ENCODE peak calls at places on chromosomes 16 and 17, in eight cellular contexts. A, J, P, N, Z, E, M and S are unnamed samples.

GRCh38 chr17:61335845-61336655 is 63.6 kb upstream of the TBX2 start:
- DNase-seq in A (no peak), J (no peak), P (no peak), N (no peak), Z (no peak), E (no peak), M (no peak), S (no peak)

GRCh38 chr16:81715358-81716196 is 63.5 kb upstream of the PLCG2 start:
- DNase-seq in A (no peak), J (no peak), P (peak), N (peak), Z (no peak), E (no peak), M (no peak), S (no peak)

GRCh38 chr16:10514369-10515055 is 65.9 kb downstream of the EMP2 start:
- DNase-seq in A (no peak), J (no peak), P (peak), N (peak), Z (no peak), E (no peak), M (peak), S (no peak)

GRCh38 chr16:72125635-72126428 is 32.2 kb downstream of the DHX38 start:
- DNase-seq in A (no peak), J (peak), P (no peak), N (no peak), Z (no peak), E (no peak), M (no peak), S (no peak)

GRCh38 chr16:6684076-6684673 is 648.5 kb upstream of the RBFOX1 start:
- DNase-seq in A (no peak), J (no peak), P (no peak), N (no peak), Z (no peak), E (no peak), M (no peak), S (peak)

GRCh38 chr17:74532115-74532514 is 840 bp upstream of the CD300LB start:
- DNase-seq in A (peak), J (no peak), P (no peak), N (peak), Z (no peak), E (peak), M (no peak), S (no peak)

GRCh38 chr17:39597372-39598046 is 10.2 kb downstream of the NEUROD2 start:
- DNase-seq in A (no peak), J (no peak), P (no peak), N (no peak), Z (no peak), E (no peak), M (no peak), S (no peak)

GRCh38 chr16:71637398-71637797 is 11.4 kb downstream of the MARVELD3 start:
- DNase-seq in A (no peak), J (no peak), P (no peak), N (no peak), Z (no peak), E (peak), M (peak), S (no peak)

GRCh38 chr16:16063685-16064084 is 114.3 kb downstream of the ABCC1 start:
- DNase-seq in A (no peak), J (no peak), P (no peak), N (no peak), Z (no peak), E (no peak), M (no peak), S (no peak)

GRCh38 chr17:7218166-7218565 is 1.5 kb downstream of the DLG4 start:
- DNase-seq in A (no peak), J (no peak), P (no peak), N (no peak), Z (no peak), E (peak), M (no peak), S (no peak)

GRCh38 chr17:5784791-5785190 is 200.5 kb upstream of the NLRP1 start:
- DNase-seq in A (no peak), J (no peak), P (no peak), N (no peak), Z (no peak), E (no peak), M (no peak), S (no peak)

GRCh38 chr17:15261818-15262290 is 3.3 kb downstream of the PMP22 start:
- DNase-seq in A (no peak), J (no peak), P (no peak), N (no peak), Z (no peak), E (no peak), M (peak), S (no peak)

GRCh38 chr17:40617678-40618240 is 29.9 kb downstream of the SMARCE1 start:
- DNase-seq in A (no peak), J (no peak), P (no peak), N (no peak), Z (no peak), E (no peak), M (no peak), S (peak)

GRCh38 chr17:35117984-35118383 is 1.7 kb downstream of the RAD51D start:
- DNase-seq in A (no peak), J (no peak), P (peak), N (peak), Z (no peak), E (no peak), M (peak), S (no peak)

GRCh38 chr17:74442670-74443515 is 11.0 kb downstream of the GPRC5C start:
- DNase-seq in A (peak), J (peak), P (no peak), N (no peak), Z (peak), E (peak), M (no peak), S (peak)

GRCh38 chr16:86382067-86382773 is 128.1 kb upstream of the FOXF1 start:
- DNase-seq in A (no peak), J (no peak), P (no peak), N (no peak), Z (no peak), E (no peak), M (no peak), S (no peak)

GRCh38 chr17:14429084-14429483 is 128.2 kb downstream of the HS3ST3B1 start:
- DNase-seq in A (no peak), J (no peak), P (no peak), N (no peak), Z (no peak), E (no peak), M (no peak), S (no peak)

GRCh38 chr17:721540-721937 is 6.9 kb upstream of the VPS53 start:
- DNase-seq in A (no peak), J (no peak), P (no peak), N (no peak), Z (no peak), E (no peak), M (no peak), S (no peak)

GRCh38 chr16:15950167-15950854 is 895 bp downstream of the ABCC1 start:
- DNase-seq in A (peak), J (no peak), P (peak), N (peak), Z (no peak), E (no peak), M (peak), S (no peak)

GRCh38 chr17:28864991-28865849 is 10.4 kb downstream of the ERAL1 start:
- DNase-seq in A (no peak), J (no peak), P (no peak), N (no peak), Z (no peak), E (no peak), M (no peak), S (no peak)

GRCh38 chr16:47687694-47688093 is 226.6 kb downstream of the PHKB start:
- DNase-seq in A (no peak), J (no peak), P (no peak), N (no peak), Z (no peak), E (no peak), M (no peak), S (no peak)

GRCh38 chr16:1744338-1744840 is 27.0 kb downstream of the NME3 start:
- DNase-seq in A (no peak), J (no peak), P (no peak), N (no peak), Z (no peak), E (no peak), M (no peak), S (no peak)

GRCh38 chr17:17900615-17901520 is 64.1 kb upstream of the SREBF1 start:
- DNase-seq in A (peak), J (peak), P (no peak), N (no peak), Z (peak), E (peak), M (peak), S (peak)

GRCh38 chr16:49833796-49834195 is 22.1 kb downstream of the ZNF423 start:
- DNase-seq in A (no peak), J (no peak), P (no peak), N (no peak), Z (no peak), E (no peak), M (no peak), S (no peak)

GRCh38 chr17:63446218-63446980 is at the start of gene CYB561:
- DNase-seq in A (peak), J (peak), P (peak), N (peak), Z (no peak), E (peak), M (peak), S (no peak)

GRCh38 chr16:1972490-1972877 is 631 bp downstream of the TBL3 start:
- DNase-seq in A (no peak), J (peak), P (no peak), N (no peak), Z (no peak), E (no peak), M (peak), S (no peak)

GRCh38 chr16:54545890-54546476 is 259.4 kb upstream of the IRX3 start:
- DNase-seq in A (no peak), J (no peak), P (no peak), N (no peak), Z (no peak), E (no peak), M (no peak), S (no peak)

GRCh38 chr16:14667347-14668266 is 26.5 kb downstream of the PLA2G10 start:
- DNase-seq in A (peak), J (peak), P (no peak), N (no peak), Z (no peak), E (no peak), M (no peak), S (no peak)

GRCh38 chr17:49913226-49914095 is 55.5 kb upstream of the DLX4 start:
- DNase-seq in A (no peak), J (no peak), P (no peak), N (no peak), Z (no peak), E (no peak), M (peak), S (no peak)

GRCh38 chr17:2928294-2928890 is 132.2 kb downstream of the RAP1GAP2 start:
- DNase-seq in A (no peak), J (no peak), P (no peak), N (no peak), Z (no peak), E (no peak), M (no peak), S (no peak)

GRCh38 chr17:45902892-45903346 is 8.6 kb downstream of the MAPT start:
- DNase-seq in A (no peak), J (no peak), P (no peak), N (no peak), Z (no peak), E (peak), M (no peak), S (no peak)

GRCh38 chr16:49347476-49347875 is 26.1 kb upstream of the C16orf78 start:
- DNase-seq in A (no peak), J (no peak), P (no peak), N (no peak), Z (no peak), E (no peak), M (no peak), S (no peak)

GRCh38 chr17:35082073-35082657 is 18.7 kb upstream of the RFFL start:
- DNase-seq in A (no peak), J (no peak), P (no peak), N (peak), Z (no peak), E (no peak), M (peak), S (no peak)

GRCh38 chr17:72399608-72400487 is 279.0 kb downstream of the SOX9 start:
- DNase-seq in A (no peak), J (no peak), P (no peak), N (no peak), Z (no peak), E (no peak), M (no peak), S (no peak)

GRCh38 chr16:81891734-81892364 is 112.8 kb downstream of the PLCG2 start:
- DNase-seq in A (no peak), J (no peak), P (no peak), N (no peak), Z (no peak), E (no peak), M (no peak), S (no peak)

GRCh38 chr16:1105888-1106620 is 10.0 kb upstream of the C1QTNF8 start:
- DNase-seq in A (peak), J (peak), P (no peak), N (no peak), Z (no peak), E (peak), M (peak), S (no peak)

GRCh38 chr17:59366773-59367656 is 35.6 kb downstream of the YPEL2 start:
- DNase-seq in A (no peak), J (peak), P (no peak), N (no peak), Z (no peak), E (peak), M (peak), S (no peak)
- H3K27ac ChIP-seq in A (peak), J (peak), P (no peak), N (no peak), Z (peak), E (peak), M (peak), S (peak)

DNA sequence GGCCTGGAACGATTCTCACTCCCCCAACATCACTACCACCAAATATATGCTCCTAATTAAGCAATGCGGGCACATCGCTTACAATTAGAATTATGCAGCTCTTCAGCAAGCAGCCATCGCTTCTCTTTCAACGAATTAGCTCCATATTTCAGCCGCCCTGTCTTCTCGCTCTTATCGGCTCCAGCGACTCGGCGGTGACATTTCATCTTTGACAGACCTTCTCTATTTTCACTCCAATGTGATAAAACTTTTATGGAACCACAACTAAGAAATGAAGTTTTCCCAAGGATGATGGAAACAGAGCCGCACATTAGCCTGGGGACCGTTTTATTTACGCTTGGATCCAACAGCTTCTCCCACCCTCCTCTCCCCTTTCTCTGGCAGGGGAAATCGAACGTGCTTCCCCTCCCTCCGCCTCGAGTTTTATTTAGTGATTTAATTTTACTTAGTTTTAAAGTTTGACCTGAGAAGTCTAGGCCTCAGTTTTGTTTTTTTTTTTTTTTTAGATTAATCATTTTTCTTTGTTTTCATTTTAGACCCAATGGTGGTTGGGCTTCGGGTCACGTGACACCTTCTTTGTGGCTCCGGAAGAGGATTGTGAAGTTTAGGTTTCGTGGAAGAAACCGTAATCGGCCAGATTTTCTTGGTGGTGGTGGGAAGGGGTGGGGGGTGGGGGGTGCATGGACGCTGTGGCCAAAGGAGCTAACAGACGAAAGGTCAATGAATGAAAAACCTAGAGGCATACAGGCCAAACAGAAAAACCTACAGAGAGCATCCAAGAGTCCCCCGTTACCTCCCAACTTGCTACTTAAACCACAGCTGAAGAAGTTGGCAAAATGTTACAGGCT is 3.2 kb upstream of the HOXB2 start:
- DNase-seq in A (no peak), J (no peak), P (no peak), N (no peak), Z (no peak), E (no peak), M (peak), S (no peak)
- H3K27ac ChIP-seq in A (peak), J (peak), P (peak), N (no peak), Z (peak), E (peak), M (peak), S (peak)

GRCh38 chr17:55620945-55621344 is 101.7 kb downstream of the TMEM100 start:
- DNase-seq in A (no peak), J (no peak), P (no peak), N (no peak), Z (no peak), E (no peak), M (no peak), S (no peak)
- H3K27ac ChIP-seq in A (no peak), J (peak), P (no peak), N (no peak), Z (no peak), E (no peak), M (no peak), S (no peak)

GRCh38 chr17:81576621-81577277 is 24.6 kb upstream of the FAAP100 start:
- DNase-seq in A (no peak), J (no peak), P (no peak), N (no peak), Z (no peak), E (no peak), M (peak), S (no peak)
- H3K27ac ChIP-seq in A (peak), J (no peak), P (no peak), N (no peak), Z (peak), E (peak), M (peak), S (no peak)

DNA sequence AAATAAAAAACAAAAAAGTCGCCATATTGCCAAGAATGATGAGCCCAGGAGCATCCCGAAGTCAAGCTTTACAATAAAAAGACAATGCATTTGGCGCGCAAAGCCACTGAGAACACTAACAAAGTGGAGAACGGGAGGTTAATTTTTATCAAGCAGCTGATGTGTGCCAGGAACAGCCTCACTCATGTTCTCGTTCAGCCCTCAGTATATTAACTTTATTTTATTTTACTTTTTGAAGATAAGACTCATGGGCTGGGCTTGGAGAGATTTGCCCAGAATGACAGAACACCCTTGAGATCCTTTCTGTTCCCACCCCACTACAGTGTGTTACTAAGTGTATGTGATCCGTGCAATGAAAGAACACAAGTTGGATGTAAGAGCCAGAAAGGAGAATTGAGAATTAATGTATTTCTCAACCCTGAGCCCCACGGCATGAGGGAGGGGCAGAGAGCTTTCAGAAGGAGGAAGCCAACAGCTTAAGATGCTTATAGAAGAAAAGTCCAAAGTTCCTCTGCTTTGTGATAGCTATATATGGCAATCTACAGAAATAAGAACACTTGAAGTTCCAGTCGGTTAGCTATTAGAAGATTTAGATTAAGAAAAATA is 48.4 kb downstream of the COTL1 start:
- DNase-seq in A (no peak), J (no peak), P (no peak), N (no peak), Z (no peak), E (no peak), M (no peak), S (no peak)
- H3K27ac ChIP-seq in A (no peak), J (no peak), P (no peak), N (no peak), Z (no peak), E (no peak), M (no peak), S (no peak)

GRCh38 chr16:30771726-30772125 is 9.6 kb downstream of the RNF40 start:
- DNase-seq in A (no peak), J (no peak), P (no peak), N (no peak), Z (no peak), E (no peak), M (peak), S (no peak)

GRCh38 chr16:30774367-30775130 is 12.4 kb downstream of the RNF40 start:
- DNase-seq in A (no peak), J (no peak), P (no peak), N (no peak), Z (no peak), E (no peak), M (no peak), S (no peak)

GRCh38 chr16:30775131-30775380 is 11.9 kb downstream of the ZNF629 start:
- DNase-seq in A (no peak), J (no peak), P (no peak), N (no peak), Z (no peak), E (no peak), M (no peak), S (no peak)

GRCh38 chr16:30775381-30776099 is 11.5 kb downstream of the ZNF629 start:
- DNase-seq in A (peak), J (peak), P (peak), N (peak), Z (peak), E (peak), M (peak), S (no peak)

GRCh38 chr16:30773826-30774225 is 11.7 kb downstream of the RNF40 start:
- DNase-seq in A (no peak), J (no peak), P (no peak), N (no peak), Z (no peak), E (no peak), M (no peak), S (no peak)
- H3K27ac ChIP-seq in A (no peak), J (no peak), P (no peak), N (no peak), Z (no peak), E (no peak), M (no peak), S (no peak)

DNA sequence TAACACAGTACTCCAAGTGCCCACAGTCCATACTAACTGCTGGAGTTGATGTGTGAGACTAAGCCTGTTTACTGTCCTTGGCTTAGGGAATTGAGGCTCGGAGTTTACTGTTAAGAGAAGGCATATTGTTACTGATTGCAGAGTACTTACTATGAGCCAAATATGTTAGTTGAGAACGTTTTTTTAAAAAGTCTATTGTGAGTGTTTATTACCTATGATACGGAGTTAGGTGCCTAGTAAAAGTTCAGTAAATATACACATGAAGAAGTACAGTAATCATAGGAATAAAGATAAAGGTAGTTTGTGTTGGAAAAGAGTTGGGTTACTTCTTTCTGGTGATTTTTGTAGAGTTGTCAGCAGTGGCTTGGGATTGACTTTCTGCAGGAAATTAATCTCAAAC is 25.4 kb downstream of the ZNRF1 start:
- DNase-seq in A (no peak), J (no peak), P (no peak), N (no peak), Z (no peak), E (no peak), M (no peak), S (no peak)
- H3K27ac ChIP-seq in A (no peak), J (no peak), P (no peak), N (no peak), Z (no peak), E (no peak), M (no peak), S (no peak)

GRCh38 chr17:44115585-44116415 is 7.6 kb downstream of the HDAC5 start:
- DNase-seq in A (peak), J (no peak), P (no peak), N (peak), Z (no peak), E (no peak), M (peak), S (no peak)

GRCh38 chr17:44112284-44113280 is 10.9 kb downstream of the HDAC5 start:
- DNase-seq in A (peak), J (no peak), P (no peak), N (no peak), Z (peak), E (peak), M (no peak), S (no peak)

GRCh38 chr17:44111777-44112176 is 11.7 kb downstream of the HDAC5 start:
- DNase-seq in A (no peak), J (no peak), P (no peak), N (no peak), Z (no peak), E (no peak), M (no peak), S (no peak)

GRCh38 chr17:44113382-44113781 is 10.1 kb downstream of the HDAC5 start:
- DNase-seq in A (no peak), J (no peak), P (no peak), N (no peak), Z (no peak), E (no peak), M (no peak), S (no peak)

GRCh38 chr17:44113868-44114840 is 9.3 kb downstream of the HDAC5 start:
- DNase-seq in A (no peak), J (no peak), P (no peak), N (no peak), Z (no peak), E (no peak), M (no peak), S (no peak)
- H3K27ac ChIP-seq in A (no peak), J (no peak), P (no peak), N (no peak), Z (peak), E (peak), M (no peak), S (peak)